ENCODE peak calls at places on chromosome 6, in eight cellular contexts. S is WERI-Rb-1, X is AG04449, V is HL-60, J is HFF-Myc, P is AG04450, Q is heart left ventricle, W is HTR-8/SVneo. D is an unnamed sample.

GRCh38 chr6:136036601-136037000 is 185.1 kb downstream of the PDE7B start:
- DNase-seq in S (no peak), X (no peak), V (no peak), J (no peak), P (no peak), Q (no peak), W (no peak), D (no peak)

GRCh38 chr6:89895273-89895874 is 1.1 kb downstream of the GJA10 start:
- DNase-seq in S (no peak), X (peak), V (peak), J (peak), P (peak), Q (peak), W (peak), D (no peak)

GRCh38 chr6:56524891-56525703 is 117.6 kb downstream of the DST start:
- DNase-seq in S (no peak), X (peak), V (no peak), J (peak), P (peak), Q (no peak), W (peak), D (no peak)

GRCh38 chr6:82568290-82568993 is 204.8 kb downstream of the TPBG start:
- DNase-seq in S (no peak), X (no peak), V (no peak), J (no peak), P (no peak), Q (no peak), W (no peak), D (no peak)

GRCh38 chr6:34272022-34272926 is 23.5 kb upstream of the SMIM29 start:
- DNase-seq in S (no peak), X (no peak), V (peak), J (no peak), P (no peak), Q (no peak), W (no peak), D (no peak)

GRCh38 chr6:170575250-170575649 is 9.2 kb downstream of the PDCD2 start:
- DNase-seq in S (no peak), X (no peak), V (peak), J (no peak), P (no peak), Q (no peak), W (no peak), D (no peak)

GRCh38 chr6:14166821-14167220 is 49.2 kb downstream of the CD83 start:
- DNase-seq in S (no peak), X (no peak), V (no peak), J (no peak), P (no peak), Q (no peak), W (no peak), D (no peak)

GRCh38 chr6:130020106-130020851 is 1.9 kb downstream of the L3MBTL3 start:
- DNase-seq in S (peak), X (no peak), V (peak), J (no peak), P (no peak), Q (peak), W (no peak), D (no peak)

GRCh38 chr6:157885211-157885788 is 62.3 kb downstream of the SNX9 start:
- DNase-seq in S (no peak), X (no peak), V (no peak), J (no peak), P (no peak), Q (no peak), W (no peak), D (no peak)

GRCh38 chr6:163356324-163356723 is 58.2 kb upstream of the QKI start:
- DNase-seq in S (no peak), X (peak), V (peak), J (peak), P (no peak), Q (peak), W (peak), D (no peak)

GRCh38 chr6:130872250-130873095 is 45.3 kb downstream of the SMLR1 start:
- DNase-seq in S (peak), X (no peak), V (peak), J (peak), P (no peak), Q (peak), W (peak), D (no peak)

GRCh38 chr6:155524249-155524651 is 68.6 kb upstream of the NOX3 start:
- DNase-seq in S (no peak), X (peak), V (no peak), J (no peak), P (no peak), Q (no peak), W (no peak), D (peak)

GRCh38 chr6:12343440-12344162 is 53.4 kb downstream of the EDN1 start:
- DNase-seq in S (no peak), X (peak), V (no peak), J (no peak), P (no peak), Q (no peak), W (no peak), D (no peak)

GRCh38 chr6:7770111-7770510 is 44.2 kb downstream of the BMP6 start:
- DNase-seq in S (no peak), X (no peak), V (no peak), J (no peak), P (no peak), Q (no peak), W (no peak), D (no peak)

GRCh38 chr6:33974471-33974870 is 170.7 kb upstream of the MLN start:
- DNase-seq in S (no peak), X (no peak), V (no peak), J (no peak), P (no peak), Q (no peak), W (no peak), D (no peak)

GRCh38 chr6:36545767-36546663 is 1.3 kb downstream of the STK38 start:
- DNase-seq in S (peak), X (no peak), V (no peak), J (no peak), P (no peak), Q (no peak), W (no peak), D (no peak)

GRCh38 chr6:144286503-144287393 is 1.6 kb downstream of the UTRN start:
- DNase-seq in S (peak), X (peak), V (peak), J (no peak), P (peak), Q (peak), W (peak), D (no peak)

GRCh38 chr6:113669641-113670040 is 187.5 kb upstream of the MARCKS start:
- DNase-seq in S (no peak), X (no peak), V (no peak), J (no peak), P (no peak), Q (no peak), W (no peak), D (no peak)

GRCh38 chr6:87237804-87238203 is 82.4 kb downstream of the ZNF292 start:
- DNase-seq in S (no peak), X (no peak), V (no peak), J (no peak), P (no peak), Q (no peak), W (peak), D (no peak)

GRCh38 chr6:90286884-90287488 is 9.7 kb downstream of the BACH2 start:
- DNase-seq in S (peak), X (no peak), V (peak), J (no peak), P (no peak), Q (no peak), W (no peak), D (no peak)

GRCh38 chr6:160428069-160428430 is 79.9 kb downstream of the SLC22A3 start:
- DNase-seq in S (no peak), X (no peak), V (no peak), J (no peak), P (no peak), Q (peak), W (no peak), D (no peak)

GRCh38 chr6:73476722-73477121 is 15.2 kb downstream of the MTO1 start:
- DNase-seq in S (no peak), X (no peak), V (no peak), J (no peak), P (no peak), Q (no peak), W (no peak), D (no peak)

GRCh38 chr6:139855741-139856206 is 481.3 kb upstream of the CITED2 start:
- DNase-seq in S (no peak), X (peak), V (no peak), J (no peak), P (peak), Q (no peak), W (no peak), D (no peak)

GRCh38 chr6:134925800-134926199 is 24.1 kb downstream of the ALDH8A1 start:
- DNase-seq in S (no peak), X (no peak), V (no peak), J (no peak), P (peak), Q (no peak), W (no peak), D (no peak)

GRCh38 chr6:33585403-33586107 is 5.5 kb upstream of the BAK1 start:
- DNase-seq in S (peak), X (no peak), V (peak), J (peak), P (no peak), Q (peak), W (peak), D (no peak)

GRCh38 chr6:40955181-40955550 is 83.9 kb downstream of the UNC5CL start:
- DNase-seq in S (no peak), X (no peak), V (no peak), J (no peak), P (no peak), Q (no peak), W (no peak), D (no peak)

GRCh38 chr6:22826961-22827360 is 257.6 kb downstream of the HDGFL1 start:
- DNase-seq in S (no peak), X (no peak), V (no peak), J (no peak), P (no peak), Q (no peak), W (no peak), D (no peak)

GRCh38 chr6:155259202-155259601 is 4.6 kb upstream of the CLDN20 start:
- DNase-seq in S (peak), X (no peak), V (no peak), J (no peak), P (no peak), Q (no peak), W (no peak), D (no peak)

GRCh38 chr6:70849348-70850069 is 107.4 kb downstream of the B3GAT2 start:
- DNase-seq in S (no peak), X (peak), V (no peak), J (no peak), P (peak), Q (no peak), W (no peak), D (peak)